ENCODE peak calls at places on chromosomes 7 and 10, in ten cellular contexts. One of them, this sample, is unnamed.

GRCh38 chr7:122199171-122199570 is 55.1 kb upstream of the AASS start:
- DNase-seq in OCI-LY7: no peak
- DNase-seq in stomach: no peak
- DNase-seq in BJ: no peak
- DNase-seq in neural progenitor cell: no peak
- DNase-seq in SJSA1: no peak
- DNase-seq in foreskin fibroblast: no peak
- DNase-seq in AG04450: no peak
- DNase-seq in CD8-positive, alpha-beta memory T cell: no peak
- DNase-seq in IMR-90: no peak
- DNase-seq in this sample: no peak

GRCh38 chr10:70752571-70752970 is 32.6 kb downstream of the TBATA start:
- DNase-seq in foreskin fibroblast: no peak
- DNase-seq in SJSA1: no peak
- DNase-seq in AG04450: no peak
- DNase-seq in CD8-positive, alpha-beta memory T cell: no peak
- DNase-seq in stomach: no peak
- DNase-seq in neural progenitor cell: no peak
- DNase-seq in BJ: no peak
- DNase-seq in OCI-LY7: no peak
- DNase-seq in IMR-90: no peak
- DNase-seq in this sample: no peak

GRCh38 chr10:102152545-102152890 is 329 bp downstream of the NOLC1 start:
- DNase-seq in SJSA1: no peak
- DNase-seq in neural progenitor cell: no peak
- DNase-seq in IMR-90: peak; percentile 14
- DNase-seq in AG04450: no peak
- DNase-seq in stomach: no peak
- DNase-seq in OCI-LY7: peak; percentile 47
- DNase-seq in foreskin fibroblast: peak; percentile 53
- DNase-seq in BJ: no peak
- DNase-seq in CD8-positive, alpha-beta memory T cell: no peak
- DNase-seq in this sample: no peak

GRCh38 chr10:130424418-130424817 is 288.2 kb downstream of the GLRX3 start:
- DNase-seq in CD8-positive, alpha-beta memory T cell: no peak
- DNase-seq in IMR-90: no peak
- DNase-seq in neural progenitor cell: no peak
- DNase-seq in stomach: no peak
- DNase-seq in BJ: no peak
- DNase-seq in AG04450: no peak
- DNase-seq in foreskin fibroblast: no peak
- DNase-seq in SJSA1: no peak
- DNase-seq in OCI-LY7: no peak
- DNase-seq in this sample: no peak

GRCh38 chr7:67618569-67619543 is 622.2 kb downstream of the TYW1 start:
- DNase-seq in OCI-LY7: no peak
- DNase-seq in SJSA1: no peak
- DNase-seq in AG04450: no peak
- DNase-seq in stomach: no peak
- DNase-seq in IMR-90: no peak
- DNase-seq in foreskin fibroblast: no peak
- DNase-seq in CD8-positive, alpha-beta memory T cell: no peak
- DNase-seq in neural progenitor cell: peak; percentile 63
- DNase-seq in BJ: no peak
- DNase-seq in this sample: no peak

GRCh38 chr7:13953368-13953767 is 36.1 kb downstream of the ETV1 start:
- DNase-seq in BJ: no peak
- DNase-seq in OCI-LY7: no peak
- DNase-seq in stomach: no peak
- DNase-seq in AG04450: no peak
- DNase-seq in foreskin fibroblast: no peak
- DNase-seq in neural progenitor cell: no peak
- DNase-seq in SJSA1: no peak
- DNase-seq in CD8-positive, alpha-beta memory T cell: no peak
- DNase-seq in IMR-90: no peak
- DNase-seq in this sample: no peak

GRCh38 chr7:43915907-43916306 is 9.5 kb upstream of the URGCP start:
- DNase-seq in AG04450: no peak
- DNase-seq in BJ: no peak
- DNase-seq in stomach: no peak
- DNase-seq in SJSA1: no peak
- DNase-seq in CD8-positive, alpha-beta memory T cell: no peak
- DNase-seq in OCI-LY7: no peak
- DNase-seq in neural progenitor cell: peak; percentile 11
- DNase-seq in foreskin fibroblast: no peak
- DNase-seq in IMR-90: no peak
- DNase-seq in this sample: no peak

GRCh38 chr10:99432047-99432446 is 1.6 kb upstream of the GOT1 start:
- DNase-seq in CD8-positive, alpha-beta memory T cell: no peak
- DNase-seq in SJSA1: no peak
- DNase-seq in neural progenitor cell: no peak
- DNase-seq in foreskin fibroblast: no peak
- DNase-seq in AG04450: no peak
- DNase-seq in OCI-LY7: no peak
- DNase-seq in stomach: no peak
- DNase-seq in BJ: no peak
- DNase-seq in IMR-90: no peak
- DNase-seq in this sample: no peak

GRCh38 chr7:134988161-134988560 is 1.9 kb downstream of the AGBL3 start:
- DNase-seq in IMR-90: no peak
- DNase-seq in stomach: no peak
- DNase-seq in neural progenitor cell: no peak
- DNase-seq in AG04450: no peak
- DNase-seq in SJSA1: no peak
- DNase-seq in BJ: no peak
- DNase-seq in OCI-LY7: no peak
- DNase-seq in CD8-positive, alpha-beta memory T cell: no peak
- DNase-seq in foreskin fibroblast: no peak
- DNase-seq in this sample: peak; percentile 8

GRCh38 chr7:31744294-31744874 is 57.4 kb downstream of the PPP1R17 start:
- DNase-seq in BJ: no peak
- DNase-seq in IMR-90: peak; percentile 73
- DNase-seq in OCI-LY7: peak; percentile 60
- DNase-seq in foreskin fibroblast: peak; percentile 75
- DNase-seq in AG04450: peak; percentile 36
- DNase-seq in neural progenitor cell: peak; percentile 80
- DNase-seq in stomach: peak; percentile 61
- DNase-seq in SJSA1: no peak
- DNase-seq in CD8-positive, alpha-beta memory T cell: no peak
- DNase-seq in this sample: peak; percentile 48

GRCh38 chr10:71835671-71836593 is 15.1 kb downstream of the PSAP start:
- DNase-seq in SJSA1: peak; percentile 81
- DNase-seq in foreskin fibroblast: peak; percentile 97
- DNase-seq in neural progenitor cell: peak; percentile 34
- DNase-seq in OCI-LY7: peak; percentile 98
- DNase-seq in BJ: peak; percentile 67
- DNase-seq in IMR-90: peak; percentile 70
- DNase-seq in CD8-positive, alpha-beta memory T cell: no peak
- DNase-seq in AG04450: no peak
- DNase-seq in stomach: peak; percentile 81
- DNase-seq in this sample: peak; percentile 88

GRCh38 chr7:55121249-55121648 is 102.4 kb downstream of the EGFR start:
- DNase-seq in IMR-90: no peak
- DNase-seq in AG04450: no peak
- DNase-seq in CD8-positive, alpha-beta memory T cell: no peak
- DNase-seq in stomach: no peak
- DNase-seq in neural progenitor cell: no peak
- DNase-seq in foreskin fibroblast: no peak
- DNase-seq in OCI-LY7: no peak
- DNase-seq in BJ: no peak
- DNase-seq in SJSA1: no peak
- DNase-seq in this sample: no peak

GRCh38 chr7:2008101-2008935 is 224.4 kb downstream of the MAD1L1 start:
- DNase-seq in OCI-LY7: no peak
- DNase-seq in CD8-positive, alpha-beta memory T cell: no peak
- DNase-seq in AG04450: no peak
- DNase-seq in BJ: no peak
- DNase-seq in foreskin fibroblast: no peak
- DNase-seq in neural progenitor cell: no peak
- DNase-seq in IMR-90: no peak
- DNase-seq in SJSA1: no peak
- DNase-seq in stomach: no peak
- DNase-seq in this sample: no peak

GRCh38 chr7:30225863-30226361 is 58.5 kb upstream of the ZNRF2 start:
- DNase-seq in OCI-LY7: peak; percentile 67
- DNase-seq in foreskin fibroblast: peak; percentile 17
- DNase-seq in CD8-positive, alpha-beta memory T cell: no peak
- DNase-seq in neural progenitor cell: no peak
- DNase-seq in AG04450: no peak
- DNase-seq in SJSA1: peak; percentile 32
- DNase-seq in BJ: no peak
- DNase-seq in IMR-90: peak; percentile 8
- DNase-seq in stomach: peak; percentile 83
- DNase-seq in this sample: no peak

GRCh38 chr10:48725708-48726107 is 41.0 kb downstream of the WDFY4 start:
- DNase-seq in OCI-LY7: no peak
- DNase-seq in neural progenitor cell: no peak
- DNase-seq in stomach: no peak
- DNase-seq in BJ: no peak
- DNase-seq in foreskin fibroblast: no peak
- DNase-seq in SJSA1: no peak
- DNase-seq in CD8-positive, alpha-beta memory T cell: no peak
- DNase-seq in IMR-90: no peak
- DNase-seq in AG04450: no peak
- DNase-seq in this sample: no peak

GRCh38 chr7:128405345-128406146 is 4.2 kb downstream of the IMPDH1 start:
- DNase-seq in neural progenitor cell: peak; percentile 87
- DNase-seq in stomach: peak; percentile 55
- DNase-seq in foreskin fibroblast: peak; percentile 76
- DNase-seq in BJ: no peak
- DNase-seq in SJSA1: no peak
- DNase-seq in CD8-positive, alpha-beta memory T cell: peak; percentile 63
- DNase-seq in AG04450: no peak
- DNase-seq in IMR-90: peak; percentile 8
- DNase-seq in OCI-LY7: peak; percentile 74
- DNase-seq in this sample: peak; percentile 79

GRCh38 chr7:128404143-128404681 is 5.6 kb downstream of the IMPDH1 start:
- DNase-seq in SJSA1: peak; percentile 36
- DNase-seq in CD8-positive, alpha-beta memory T cell: no peak
- DNase-seq in OCI-LY7: no peak
- DNase-seq in IMR-90: no peak
- DNase-seq in BJ: no peak
- DNase-seq in foreskin fibroblast: no peak
- DNase-seq in stomach: peak; percentile 46
- DNase-seq in neural progenitor cell: no peak
- DNase-seq in AG04450: no peak
- DNase-seq in this sample: no peak

GRCh38 chr7:128404826-128405344 is 4.9 kb downstream of the IMPDH1 start:
- DNase-seq in SJSA1: peak; percentile 39
- DNase-seq in CD8-positive, alpha-beta memory T cell: no peak
- DNase-seq in BJ: no peak
- DNase-seq in foreskin fibroblast: peak; percentile 69
- DNase-seq in IMR-90: peak; percentile 5
- DNase-seq in neural progenitor cell: no peak
- DNase-seq in stomach: no peak
- DNase-seq in OCI-LY7: peak; percentile 37
- DNase-seq in AG04450: no peak
- DNase-seq in this sample: peak; percentile 33

GRCh38 chr7:128402346-128402745 is 7.4 kb downstream of the IMPDH1 start:
- DNase-seq in OCI-LY7: no peak
- DNase-seq in BJ: no peak
- DNase-seq in AG04450: no peak
- DNase-seq in foreskin fibroblast: no peak
- DNase-seq in SJSA1: no peak
- DNase-seq in CD8-positive, alpha-beta memory T cell: no peak
- DNase-seq in stomach: no peak
- DNase-seq in IMR-90: no peak
- DNase-seq in neural progenitor cell: no peak
- DNase-seq in this sample: no peak

GRCh38 chr7:128403676-128404075 is 6.1 kb downstream of the IMPDH1 start:
- DNase-seq in foreskin fibroblast: no peak
- DNase-seq in AG04450: no peak
- DNase-seq in SJSA1: no peak
- DNase-seq in IMR-90: no peak
- DNase-seq in OCI-LY7: no peak
- DNase-seq in neural progenitor cell: no peak
- DNase-seq in stomach: no peak
- DNase-seq in CD8-positive, alpha-beta memory T cell: no peak
- DNase-seq in BJ: no peak
- DNase-seq in this sample: no peak
- H3K4me3 ChIP-seq in foreskin fibroblast: no peak overlapping the region
- H3K4me3 ChIP-seq in AG04450: no peak overlapping the region
- H3K4me3 ChIP-seq in SJSA1: no peak overlapping the region
- H3K4me3 ChIP-seq in IMR-90: no peak overlapping the region
- H3K4me3 ChIP-seq in OCI-LY7: peak overlapping the region; percentile 90
- H3K4me3 ChIP-seq in neural progenitor cell: no peak overlapping the region
- H3K4me3 ChIP-seq in stomach: no peak overlapping the region
- H3K4me3 ChIP-seq in CD8-positive, alpha-beta memory T cell: no peak overlapping the region
- H3K4me3 ChIP-seq in BJ: no peak overlapping the region
- H3K4me3 ChIP-seq in this sample: peak overlapping the region; percentile 69

GRCh38 chr7:142615508-142615907 is 133.8 kb upstream of the PRSS1 start:
- DNase-seq in stomach: no peak
- DNase-seq in BJ: no peak
- DNase-seq in neural progenitor cell: no peak
- DNase-seq in IMR-90: no peak
- DNase-seq in OCI-LY7: no peak
- DNase-seq in foreskin fibroblast: no peak
- DNase-seq in AG04450: no peak
- DNase-seq in SJSA1: no peak
- DNase-seq in CD8-positive, alpha-beta memory T cell: no peak
- DNase-seq in this sample: no peak
- H3K4me3 ChIP-seq in stomach: no peak overlapping the region
- H3K4me3 ChIP-seq in BJ: no peak overlapping the region
- H3K4me3 ChIP-seq in neural progenitor cell: no peak overlapping the region
- H3K4me3 ChIP-seq in IMR-90: no peak overlapping the region
- H3K4me3 ChIP-seq in OCI-LY7: no peak overlapping the region
- H3K4me3 ChIP-seq in foreskin fibroblast: no peak overlapping the region
- H3K4me3 ChIP-seq in AG04450: no peak overlapping the region
- H3K4me3 ChIP-seq in SJSA1: no peak overlapping the region
- H3K4me3 ChIP-seq in CD8-positive, alpha-beta memory T cell: no peak overlapping the region
- H3K4me3 ChIP-seq in this sample: no peak overlapping the region

GRCh38 chr10:62806246-62806645 is 1.7 kb downstream of the ADO start:
- DNase-seq in foreskin fibroblast: peak; percentile 26
- DNase-seq in CD8-positive, alpha-beta memory T cell: no peak
- DNase-seq in AG04450: no peak
- DNase-seq in stomach: no peak
- DNase-seq in SJSA1: no peak
- DNase-seq in neural progenitor cell: no peak
- DNase-seq in BJ: no peak
- DNase-seq in IMR-90: peak; percentile 25
- DNase-seq in OCI-LY7: no peak
- DNase-seq in this sample: no peak
- H3K4me3 ChIP-seq in foreskin fibroblast: peak overlapping the region; percentile 92
- H3K4me3 ChIP-seq in CD8-positive, alpha-beta memory T cell: peak overlapping the region; percentile 16
- H3K4me3 ChIP-seq in AG04450: peak overlapping the region; percentile 95
- H3K4me3 ChIP-seq in stomach: peak overlapping the region; percentile 92
- H3K4me3 ChIP-seq in SJSA1: peak overlapping the region; percentile 90
- H3K4me3 ChIP-seq in neural progenitor cell: peak overlapping the region; percentile 76
- H3K4me3 ChIP-seq in BJ: peak overlapping the region; percentile 91
- H3K4me3 ChIP-seq in IMR-90: peak overlapping the region; percentile 94
- H3K4me3 ChIP-seq in OCI-LY7: peak overlapping the region; percentile 88
- H3K4me3 ChIP-seq in this sample: peak overlapping the region; percentile 63

DNA sequence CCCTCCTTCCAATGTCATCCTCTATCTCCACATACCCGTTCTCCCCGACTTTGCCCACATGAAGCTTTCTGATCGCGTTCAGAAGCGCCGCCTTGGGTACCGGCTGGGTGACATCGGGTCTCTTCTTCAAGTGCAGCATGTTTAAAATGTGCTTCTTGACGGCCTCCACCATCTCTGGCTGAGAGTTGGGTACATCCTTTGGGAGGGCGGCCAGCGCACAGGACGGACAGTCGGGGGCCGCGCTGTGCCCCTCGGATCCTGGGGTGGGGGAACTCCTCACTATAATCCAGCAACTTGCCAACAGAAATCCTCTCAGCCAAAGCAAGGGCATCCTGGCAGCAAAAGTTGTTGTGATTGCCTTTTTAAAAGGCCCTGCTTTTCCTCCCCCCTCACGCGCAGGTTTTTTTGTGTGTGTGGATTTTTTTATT is 2.8 kb downstream of the INHBA start:
- DNase-seq in stomach: no peak
- DNase-seq in neural progenitor cell: peak; percentile 13
- DNase-seq in CD8-positive, alpha-beta memory T cell: no peak
- DNase-seq in OCI-LY7: no peak
- DNase-seq in AG04450: no peak
- DNase-seq in BJ: no peak
- DNase-seq in SJSA1: no peak
- DNase-seq in IMR-90: peak; percentile 35
- DNase-seq in foreskin fibroblast: peak; percentile 22
- DNase-seq in this sample: no peak
- H3K4me3 ChIP-seq in stomach: peak overlapping the region; percentile 33
- H3K4me3 ChIP-seq in neural progenitor cell: peak overlapping the region; percentile 48
- H3K4me3 ChIP-seq in CD8-positive, alpha-beta memory T cell: no peak overlapping the region
- H3K4me3 ChIP-seq in OCI-LY7: no peak overlapping the region
- H3K4me3 ChIP-seq in AG04450: peak overlapping the region; percentile 81
- H3K4me3 ChIP-seq in BJ: peak overlapping the region; percentile 41
- H3K4me3 ChIP-seq in SJSA1: peak overlapping the region; percentile 58
- H3K4me3 ChIP-seq in IMR-90: peak overlapping the region; percentile 91
- H3K4me3 ChIP-seq in foreskin fibroblast: peak overlapping the region; percentile 62
- H3K4me3 ChIP-seq in this sample: no peak overlapping the region

This sample was measured in HAP-1.